ENCODE peak calls at places on chromosomes 16 and 17, in nine cellular contexts. W, H, B, X, M, R, J, S and U are unnamed samples.

GRCh38 chr16:75919664-75920063 is 193.4 kb upstream of the CPHXL start:
- DNase-seq in W (no peak), H (no peak), B (no peak), X (no peak), M (no peak), R (no peak), J (no peak), S (no peak), U (peak)

GRCh38 chr16:81987121-81987520 is 24.1 kb downstream of the SDR42E1 start:
- DNase-seq in W (no peak), H (no peak), B (no peak), X (no peak), M (no peak), R (no peak), J (no peak), S (no peak), U (no peak)

GRCh38 chr16:83887088-83887487 is 11.8 kb upstream of the MLYCD start:
- DNase-seq in W (no peak), H (peak), B (no peak), X (no peak), M (no peak), R (no peak), J (no peak), S (no peak), U (no peak)

GRCh38 chr16:54287018-54287757 is 601 bp upstream of the IRX3 start:
- DNase-seq in W (peak), H (no peak), B (no peak), X (no peak), M (no peak), R (no peak), J (no peak), S (no peak), U (no peak)

GRCh38 chr16:89453662-89454321 is 36.6 kb downstream of the ANKRD11 start:
- DNase-seq in W (no peak), H (no peak), B (no peak), X (peak), M (no peak), R (no peak), J (no peak), S (peak), U (no peak)

GRCh38 chr17:76155988-76156661 is 15.1 kb upstream of the FOXJ1 start:
- DNase-seq in W (no peak), H (no peak), B (no peak), X (no peak), M (no peak), R (no peak), J (no peak), S (no peak), U (no peak)

GRCh38 chr17:57948555-57949420 is 6.4 kb downstream of the CUEDC1 start:
- DNase-seq in W (no peak), H (peak), B (no peak), X (no peak), M (no peak), R (peak), J (no peak), S (peak), U (no peak)

GRCh38 chr17:74569392-74570003 is 2.2 kb upstream of the CD300H start:
- DNase-seq in W (no peak), H (peak), B (no peak), X (peak), M (peak), R (peak), J (peak), S (peak), U (no peak)

GRCh38 chr17:76887809-76888208 is 19.6 kb downstream of the MGAT5B start:
- DNase-seq in W (no peak), H (no peak), B (no peak), X (no peak), M (no peak), R (no peak), J (no peak), S (no peak), U (no peak)

GRCh38 chr17:76909971-76910760 is 42.0 kb downstream of the MGAT5B start:
- DNase-seq in W (peak), H (peak), B (no peak), X (no peak), M (no peak), R (no peak), J (no peak), S (peak), U (no peak)

GRCh38 chr17:21376835-21377690 is 906 bp downstream of the KCNJ12 start:
- DNase-seq in W (no peak), H (peak), B (no peak), X (no peak), M (no peak), R (no peak), J (no peak), S (no peak), U (no peak)

GRCh38 chr17:3771140-3771539 is 29.8 kb downstream of the ITGAE start:
- DNase-seq in W (no peak), H (no peak), B (no peak), X (no peak), M (no peak), R (no peak), J (no peak), S (no peak), U (no peak)

GRCh38 chr17:7435676-7436555 is 681 bp downstream of the TMEM102 start:
- DNase-seq in W (peak), H (peak), B (no peak), X (no peak), M (no peak), R (no peak), J (peak), S (peak), U (no peak)

GRCh38 chr17:142102-142661 is 4.8 kb downstream of the SCGB1C2 start:
- DNase-seq in W (no peak), H (peak), B (no peak), X (no peak), M (no peak), R (no peak), J (peak), S (peak), U (no peak)

GRCh38 chr17:8041249-8041928 is 2.5 kb downstream of the ALOX15B start:
- DNase-seq in W (peak), H (peak), B (no peak), X (no peak), M (no peak), R (peak), J (no peak), S (no peak), U (no peak)

GRCh38 chr17:76529224-76529642 is 8.3 kb downstream of the CYGB start:
- DNase-seq in W (no peak), H (peak), B (peak), X (peak), M (no peak), R (no peak), J (peak), S (peak), U (no peak)

GRCh38 chr16:71781741-71782140 is 26.9 kb downstream of the AP1G1 start:
- DNase-seq in W (no peak), H (peak), B (no peak), X (no peak), M (no peak), R (no peak), J (no peak), S (no peak), U (no peak)

GRCh38 chr16:63978240-63978639 is 1143.6 kb downstream of the CDH11 start:
- DNase-seq in W (no peak), H (no peak), B (no peak), X (no peak), M (no peak), R (no peak), J (no peak), S (no peak), U (no peak)

GRCh38 chr16:81551141-81551808 is 106.7 kb downstream of the CMIP start:
- DNase-seq in W (no peak), H (peak), B (no peak), X (no peak), M (no peak), R (no peak), J (no peak), S (no peak), U (no peak)

GRCh38 chr16:23174622-23175021 is 7.9 kb upstream of the SCNN1G start:
- DNase-seq in W (no peak), H (no peak), B (no peak), X (no peak), M (no peak), R (no peak), J (no peak), S (no peak), U (no peak)

GRCh38 chr16:55825115-55825728 is 7.7 kb downstream of the CES1 start:
- DNase-seq in W (no peak), H (no peak), B (no peak), X (no peak), M (no peak), R (no peak), J (no peak), S (no peak), U (no peak)

GRCh38 chr17:74923538-74924249 is 379 bp upstream of the OTOP2 start:
- DNase-seq in W (peak), H (peak), B (peak), X (no peak), M (no peak), R (no peak), J (peak), S (peak), U (peak)

GRCh38 chr17:81710514-81711308 is 1.4 kb upstream of the SLC25A10 start:
- DNase-seq in W (no peak), H (no peak), B (no peak), X (no peak), M (no peak), R (no peak), J (peak), S (no peak), U (no peak)

GRCh38 chr16:88387941-88388627 is 5.3 kb downstream of the ZNF469 start:
- DNase-seq in W (peak), H (peak), B (peak), X (peak), M (no peak), R (no peak), J (peak), S (peak), U (peak)

GRCh38 chr17:45430006-45430737 is 2.5 kb downstream of the ARHGAP27 start:
- DNase-seq in W (no peak), H (no peak), B (no peak), X (no peak), M (no peak), R (no peak), J (no peak), S (no peak), U (no peak)

GRCh38 chr16:86531193-86531550 is 20.8 kb downstream of the FOXF1 start:
- DNase-seq in W (no peak), H (no peak), B (peak), X (peak), M (no peak), R (no peak), J (peak), S (peak), U (peak)

GRCh38 chr16:22787456-22788189 is 26.3 kb upstream of the HS3ST2 start:
- DNase-seq in W (no peak), H (peak), B (no peak), X (no peak), M (no peak), R (no peak), J (no peak), S (no peak), U (no peak)

GRCh38 chr17:62085511-62086408 is 20.7 kb upstream of the MED13 start:
- DNase-seq in W (no peak), H (no peak), B (no peak), X (no peak), M (no peak), R (no peak), J (no peak), S (no peak), U (no peak)

GRCh38 chr17:72125742-72126141 is 4.9 kb downstream of the SOX9 start:
- DNase-seq in W (no peak), H (peak), B (no peak), X (no peak), M (no peak), R (no peak), J (no peak), S (no peak), U (no peak)

GRCh38 chr17:68101992-68102758 is 66.6 kb downstream of the KPNA2 start:
- DNase-seq in W (peak), H (peak), B (no peak), X (no peak), M (no peak), R (no peak), J (peak), S (no peak), U (no peak)

GRCh38 chr17:35515027-35515426 is 22.5 kb downstream of the SLFN12L start:
- DNase-seq in W (no peak), H (no peak), B (no peak), X (no peak), M (no peak), R (no peak), J (no peak), S (no peak), U (no peak)

GRCh38 chr16:11370084-11370931 is 25.0 kb downstream of the RMI2 start:
- DNase-seq in W (no peak), H (no peak), B (no peak), X (no peak), M (no peak), R (no peak), J (peak), S (peak), U (no peak)

GRCh38 chr17:83146347-83146746 is 66.9 kb downstream of the METRNL start:
- DNase-seq in W (no peak), H (peak), B (no peak), X (no peak), M (no peak), R (no peak), J (no peak), S (no peak), U (no peak)

GRCh38 chr17:77346765-77347164 is 206.0 kb downstream of the SEC14L1 start:
- DNase-seq in W (no peak), H (no peak), B (no peak), X (no peak), M (no peak), R (no peak), J (no peak), S (no peak), U (no peak)

GRCh38 chr16:18800674-18801196 is 614 bp downstream of the ARL6IP1 start:
- DNase-seq in W (no peak), H (no peak), B (no peak), X (no peak), M (no peak), R (no peak), J (no peak), S (peak), U (no peak)

GRCh38 chr17:69314246-69315030 is 12.5 kb downstream of the ABCA5 start:
- DNase-seq in W (no peak), H (no peak), B (no peak), X (no peak), M (no peak), R (no peak), J (no peak), S (no peak), U (no peak)

GRCh38 chr17:29569245-29569950 is 897 bp downstream of the TP53I13 start:
- DNase-seq in W (no peak), H (peak), B (no peak), X (no peak), M (no peak), R (no peak), J (peak), S (peak), U (no peak)

GRCh38 chr16:46763147-46763546 is 15.0 kb upstream of the MYLK3 start:
- DNase-seq in W (no peak), H (peak), B (no peak), X (peak), M (no peak), R (no peak), J (no peak), S (no peak), U (peak)